ENCODE peak calls at places on chromosomes 11 and 22, in six cellular contexts. One of them, this sample, is unnamed.

GRCh38 chr22:47377926-47378560 is 615.6 kb downstream of the TBC1D22A start:
- DNase-seq in HS-5: no peak
- DNase-seq in HCEC 1CT: no peak
- DNase-seq in HEK293T: no peak
- DNase-seq in NCI-H774: no peak
- DNase-seq in T follicular helper cell: no peak
- DNase-seq in this sample: no peak

GRCh38 chr11:77193915-77194830 is 66.1 kb downstream of the MYO7A start:
- DNase-seq in HEK293T: no peak
- DNase-seq in HS-5: no peak
- DNase-seq in NCI-H774: no peak
- DNase-seq in T follicular helper cell: no peak
- DNase-seq in HCEC 1CT: no peak
- DNase-seq in this sample: no peak

GRCh38 chr22:28112548-28113043 is 193.5 kb upstream of the PITPNB start:
- DNase-seq in HEK293T: peak
- DNase-seq in HCEC 1CT: peak
- DNase-seq in T follicular helper cell: no peak
- DNase-seq in HS-5: no peak
- DNase-seq in NCI-H774: no peak
- DNase-seq in this sample: peak

GRCh38 chr11:133919330-133920108 is 37.2 kb downstream of the IGSF9B start:
- DNase-seq in HS-5: no peak
- DNase-seq in HEK293T: no peak
- DNase-seq in T follicular helper cell: no peak
- DNase-seq in HCEC 1CT: no peak
- DNase-seq in NCI-H774: no peak
- DNase-seq in this sample: no peak

GRCh38 chr22:32622004-32622761 is 147.6 kb downstream of the FBXO7 start:
- DNase-seq in HS-5: no peak
- DNase-seq in HCEC 1CT: no peak
- DNase-seq in T follicular helper cell: no peak
- DNase-seq in NCI-H774: no peak
- DNase-seq in HEK293T: no peak
- DNase-seq in this sample: no peak

GRCh38 chr11:123174196-123175183 is 20.6 kb downstream of the CLMP start:
- DNase-seq in T follicular helper cell: no peak
- DNase-seq in NCI-H774: no peak
- DNase-seq in HEK293T: no peak
- DNase-seq in HCEC 1CT: peak
- DNase-seq in HS-5: peak
- DNase-seq in this sample: no peak

GRCh38 chr11:20364412-20364792 is 888 bp downstream of the HTATIP2 start:
- DNase-seq in NCI-H774: no peak
- DNase-seq in HCEC 1CT: no peak
- DNase-seq in T follicular helper cell: no peak
- DNase-seq in HEK293T: no peak
- DNase-seq in HS-5: no peak
- DNase-seq in this sample: peak

GRCh38 chr11:13030857-13031256 is 21.7 kb downstream of the RASSF10 start:
- DNase-seq in HCEC 1CT: no peak
- DNase-seq in T follicular helper cell: no peak
- DNase-seq in HS-5: no peak
- DNase-seq in NCI-H774: peak
- DNase-seq in HEK293T: no peak
- DNase-seq in this sample: no peak

GRCh38 chr22:32336185-32336603 is 21.5 kb upstream of the RFPL3 start:
- DNase-seq in HEK293T: no peak
- DNase-seq in HCEC 1CT: no peak
- DNase-seq in NCI-H774: no peak
- DNase-seq in HS-5: no peak
- DNase-seq in T follicular helper cell: no peak
- DNase-seq in this sample: no peak

GRCh38 chr11:96113100-96113710 is 189.3 kb upstream of the MTMR2 start:
- DNase-seq in T follicular helper cell: no peak
- DNase-seq in HEK293T: no peak
- DNase-seq in HS-5: no peak
- DNase-seq in NCI-H774: no peak
- DNase-seq in HCEC 1CT: peak
- DNase-seq in this sample: no peak

This sample was measured in COR-L47.